ENCODE peak calls at places on chromosomes 13 and 19, in five cellular contexts. O, I, T, V and W are unnamed samples.

GRCh38 chr13:73722120-73722519 is 412.1 kb downstream of the KLF12 start:
- DNase-seq in V (no peak), T (no peak), I (peak; percentile 29), O (no peak), W (peak; percentile 5)

GRCh38 chr13:94128430-94128829 is 351.1 kb downstream of the DCT start:
- DNase-seq in T (no peak), I (no peak), V (no peak), O (peak; percentile 13), W (no peak)

GRCh38 chr19:7658219-7658686 is 10.6 kb upstream of the RETN start:
- DNase-seq in O (no peak), I (no peak), V (no peak), T (peak; percentile 37), W (no peak)

GRCh38 chr19:5298502-5298901 is 42.1 kb downstream of the PTPRS start:
- DNase-seq in I (no peak), T (no peak), O (no peak), V (no peak), W (no peak)

GRCh38 chr19:45773384-45773783 is 4.3 kb upstream of the SIX5 start:
- DNase-seq in I (no peak), T (no peak), O (no peak), V (no peak), W (no peak)

GRCh38 chr13:111203742-111204386 is 88.8 kb downstream of the ARHGEF7 start:
- DNase-seq in O (no peak), V (no peak), I (no peak), T (no peak), W (no peak)

GRCh38 chr13:51479199-51479523 is 26.3 kb upstream of the INTS6 start:
- DNase-seq in I (no peak), O (no peak), V (no peak), T (no peak), W (peak; percentile 51)

GRCh38 chr19:38529610-38530009 is 88.1 kb downstream of the MAP4K1 start:
- DNase-seq in T (no peak), I (no peak), V (no peak), O (no peak), W (no peak)

GRCh38 chr13:112103971-112104872 is 37.3 kb downstream of the SOX1 start:
- DNase-seq in T (no peak), O (no peak), I (no peak), V (peak; percentile 80), W (no peak)

GRCh38 chr13:108859202-108860012 is 230.0 kb downstream of the MYO16 start:
- DNase-seq in V (no peak), T (no peak), O (no peak), I (no peak), W (no peak)

GRCh38 chr13:70394149-70394548 is 285.9 kb upstream of the KLHL1 start:
- DNase-seq in O (no peak), V (no peak), I (no peak), T (no peak), W (no peak)

GRCh38 chr13:23718916-23719470 is 148.8 kb downstream of the TNFRSF19 start:
- DNase-seq in T (no peak), I (no peak), O (no peak), V (no peak), W (peak; percentile 73)

GRCh38 chr13:28537149-28537548 is 42.2 kb upstream of the FLT1 start:
- DNase-seq in V (no peak), T (no peak), I (no peak), O (no peak), W (no peak)

GRCh38 chr19:29404951-29405727 is 120.7 kb upstream of the VSTM2B start:
- DNase-seq in V (no peak), I (no peak), O (no peak), T (peak; percentile 9), W (no peak)

GRCh38 chr19:2785244-2786000 is at the start of gene THOP1:
- DNase-seq in I (peak; percentile 99), V (peak; percentile 98), T (peak; percentile 99), O (peak; percentile 98), W (peak; percentile 97)
- TF ChIP-seq EP300 in I (no peak), V (no peak), T (no peak), O (peak; percentile 62), W (no peak)

GRCh38 chr19:35294859-35295258 is 2.9 kb downstream of the MAG start:
- DNase-seq in V (no peak), T (no peak), O (no peak), I (no peak), W (no peak)

GRCh38 chr19:35297515-35297848 is 5.5 kb downstream of the MAG start:
- DNase-seq in V (no peak), T (no peak), I (no peak), O (no peak), W (no peak)

GRCh38 chr19:35296644-35297514 is 4.9 kb downstream of the MAG start:
- DNase-seq in I (no peak), O (no peak), T (no peak), V (no peak), W (no peak)

GRCh38 chr19:35295453-35295791 is 3.5 kb downstream of the MAG start:
- DNase-seq in T (no peak), O (no peak), I (no peak), V (no peak), W (no peak)

DNA sequence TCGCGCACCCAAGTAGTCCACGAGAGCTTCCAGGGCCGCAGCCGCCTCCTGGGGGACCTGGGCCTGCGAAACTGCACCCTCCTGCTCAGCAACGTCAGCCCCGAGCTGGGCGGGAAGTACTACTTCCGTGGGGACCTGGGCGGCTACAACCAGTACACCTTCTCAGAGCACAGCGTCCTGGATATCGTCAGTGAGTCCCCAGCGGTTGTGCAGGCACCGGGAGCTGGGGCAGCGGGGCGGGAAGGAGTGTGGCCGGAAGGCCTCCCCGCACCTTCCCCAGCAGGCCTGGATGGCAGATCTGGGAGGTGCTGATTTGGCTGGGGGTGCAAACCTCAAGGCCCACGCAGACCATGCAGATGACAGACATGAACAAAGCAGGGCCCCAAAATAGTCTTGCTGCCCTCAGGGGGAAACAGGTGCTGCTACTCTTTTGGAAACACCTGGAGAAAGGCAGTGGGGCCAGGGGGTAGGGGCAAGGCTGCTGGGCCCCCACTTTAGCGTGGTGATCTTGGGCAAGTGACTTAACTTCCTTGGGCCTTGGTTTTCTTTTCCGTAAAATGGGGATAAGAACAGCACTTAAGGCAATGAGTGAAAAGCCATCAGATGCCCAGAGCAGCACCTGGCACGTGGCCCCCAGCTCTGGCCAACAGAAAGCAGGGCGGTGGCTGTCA is 4.0 kb downstream of the MAG start:
- DNase-seq in T (peak; percentile 16), O (no peak), V (no peak), I (no peak), W (no peak)
- TF ChIP-seq EP300 in T (no peak), O (no peak), V (no peak), I (no peak), W (no peak)

GRCh38 chr19:11203194-11204075 is 6.1 kb upstream of the KANK2 start:
- DNase-seq in I (peak; percentile 93), T (peak; percentile 67), O (peak; percentile 65), V (peak; percentile 96), W (peak; percentile 35)
- TF ChIP-seq EP300 in I (no peak), T (peak; percentile 66), O (peak; percentile 75), V (peak; percentile 20), W (no peak)

DNA sequence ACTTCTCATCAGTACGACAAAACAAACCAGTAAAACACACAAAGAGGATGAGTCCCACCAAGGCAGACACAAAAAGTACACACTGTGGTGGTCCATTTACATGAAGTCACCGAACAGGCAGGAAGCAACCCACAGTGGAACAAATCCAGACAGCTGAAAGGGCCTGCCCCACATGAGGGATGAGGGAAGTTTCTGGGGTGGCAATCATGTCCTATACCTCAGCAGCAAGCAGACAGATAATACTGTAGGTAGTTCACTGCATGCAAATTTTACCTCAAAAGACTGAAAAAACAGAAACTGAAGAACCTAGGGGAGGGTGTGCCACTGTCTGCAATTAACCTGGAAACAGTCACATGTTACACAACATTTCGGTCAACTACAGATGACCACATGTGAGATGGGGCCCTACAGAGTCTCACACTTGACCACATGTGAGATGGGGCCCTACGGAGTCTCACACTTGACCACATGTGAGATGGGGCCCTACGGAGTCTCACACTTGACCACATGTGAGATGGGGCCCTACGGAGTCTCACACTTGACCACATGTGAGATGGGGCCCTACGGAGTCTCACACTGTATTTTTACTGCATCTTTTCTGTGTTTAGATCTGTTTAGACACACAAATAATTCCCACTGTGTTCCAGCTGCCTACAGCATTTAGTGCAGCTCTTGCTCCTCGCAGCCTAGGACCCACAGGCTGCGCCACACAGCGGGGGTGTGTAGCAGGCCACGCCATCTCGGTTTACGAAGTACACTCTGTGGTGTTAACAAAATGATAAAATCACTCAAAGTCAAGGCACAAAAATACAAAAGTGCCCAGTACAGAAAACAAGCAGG is 22.2 kb downstream of the PCID2 start:
- DNase-seq in T (no peak), I (no peak), V (no peak), O (no peak), W (no peak)
- TF ChIP-seq EP300 in T (no peak), I (no peak), V (no peak), O (no peak), W (no peak)

GRCh38 chr19:6416658-6417405 is 7.8 kb downstream of the KHSRP start:
- DNase-seq in T (no peak), V (no peak), I (peak; percentile 18), O (no peak), W (no peak)
- TF ChIP-seq EP300 in T (no peak), V (no peak), I (no peak), O (no peak), W (no peak)

GRCh38 chr13:90448466-90449037 is 898.9 kb upstream of the MIR17HG start:
- DNase-seq in O (no peak), V (no peak), T (no peak), I (no peak), W (no peak)
- TF ChIP-seq EP300 in O (no peak), V (no peak), T (no peak), I (no peak), W (no peak)

GRCh38 chr19:10653732-10654609 is at the start of gene ILF3:
- DNase-seq in V (peak; percentile 100), I (peak; percentile 96), T (peak; percentile 100), O (peak; percentile 100), W (peak; percentile 100)
- TF ChIP-seq EP300 in V (no peak), I (no peak), T (peak; percentile 78), O (peak; percentile 100), W (peak; percentile 49)

DNA sequence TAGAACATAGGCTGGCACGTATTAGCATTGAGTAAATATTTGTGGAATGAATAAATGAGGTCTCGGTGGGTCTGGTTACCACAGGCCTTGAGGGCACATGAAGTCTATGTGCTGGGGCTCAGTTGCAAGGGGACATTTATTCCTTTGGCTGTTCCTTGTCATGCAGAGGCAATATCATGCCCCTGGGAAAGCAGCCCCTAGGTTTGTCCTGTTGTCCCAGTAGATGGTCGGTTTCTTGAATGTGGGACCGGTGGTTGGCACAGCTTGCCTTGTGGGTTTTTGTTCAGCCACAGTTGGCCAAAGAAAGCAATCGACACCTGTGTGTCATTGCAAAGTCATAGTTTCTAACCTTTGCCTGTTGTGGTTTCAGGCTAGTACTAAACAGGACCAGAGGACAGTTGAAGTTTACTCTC is 24.7 kb upstream of the GPR183 start:
- DNase-seq in I (no peak), O (no peak), T (no peak), V (peak; percentile 31), W (no peak)
- TF ChIP-seq EP300 in I (no peak), O (no peak), T (no peak), V (no peak), W (no peak)

DNA sequence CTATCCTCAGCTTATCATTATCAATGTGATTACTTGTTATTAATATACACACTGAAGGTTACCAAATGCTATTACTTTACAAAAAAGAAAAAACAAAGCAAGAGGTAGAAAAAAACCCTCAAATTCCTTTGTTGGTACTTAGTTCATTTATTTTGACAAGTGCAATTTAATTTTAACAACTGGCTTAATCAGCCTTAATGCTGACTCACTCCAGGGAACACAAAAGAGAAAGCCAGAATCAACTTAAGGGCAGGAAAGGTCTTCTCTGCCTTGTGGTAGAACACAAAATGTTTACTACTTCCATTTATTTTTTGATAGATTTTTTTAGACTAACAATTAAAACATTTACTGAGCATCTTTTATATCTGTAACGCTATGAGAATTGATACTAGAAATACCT is 417.1 kb downstream of the PCDH17 start:
- DNase-seq in O (no peak), T (no peak), V (no peak), I (no peak), W (no peak)
- TF ChIP-seq EP300 in O (no peak), T (no peak), V (no peak), I (no peak), W (no peak)